ENCODE peak calls at places on chromosomes 13 and 19, in four cellular contexts. O is GM12892, Z is H1, Q is SK-N-SH. J is an unnamed sample.

GRCh38 chr13:53694814-53695533 is 666.4 kb downstream of the OLFM4 start:
- DNase-seq in O (no peak), Z (no peak), Q (no peak), J (no peak)

GRCh38 chr13:80274643-80275042 is 66.3 kb downstream of the SPRY2 start:
- DNase-seq in O (no peak), Z (no peak), Q (no peak), J (no peak)

GRCh38 chr13:29204651-29205050 is 384.5 kb downstream of the MTUS2 start:
- DNase-seq in O (no peak), Z (no peak), Q (no peak), J (no peak)

GRCh38 chr19:49579193-49579592 is 1.2 kb downstream of the NOSIP start:
- DNase-seq in O (no peak), Z (no peak), Q (no peak), J (no peak)

GRCh38 chr13:59766236-59766635 is 397.5 kb downstream of the DIAPH3 start:
- DNase-seq in O (no peak), Z (no peak), Q (no peak), J (no peak)

GRCh38 chr13:73598021-73598712 is 536.0 kb downstream of the KLF12 start:
- DNase-seq in O (no peak), Z (no peak), Q (no peak), J (no peak)

GRCh38 chr13:104875008-104875762 is 1660.3 kb downstream of the EFNB2 start:
- DNase-seq in O (no peak), Z (no peak), Q (no peak), J (no peak)

GRCh38 chr13:90447735-90448103 is 899.8 kb upstream of the MIR17HG start:
- DNase-seq in O (no peak), Z (no peak), Q (no peak), J (no peak)

GRCh38 chr19:35963514-35963913 is 27.3 kb downstream of the LRFN3 start:
- DNase-seq in O (no peak), Z (peak), Q (no peak), J (no peak)

GRCh38 chr13:43268632-43269031 is 245.2 kb downstream of the DNAJC15 start:
- DNase-seq in O (no peak), Z (no peak), Q (no peak), J (no peak)

GRCh38 chr19:44866672-44867071 is 20.6 kb downstream of the NECTIN2 start:
- DNase-seq in O (no peak), Z (no peak), Q (no peak), J (no peak)

GRCh38 chr13:48160879-48161278 is 66.0 kb upstream of the MED4 start:
- DNase-seq in O (no peak), Z (no peak), Q (no peak), J (no peak)

GRCh38 chr19:35736913-35737886 is 5.1 kb downstream of the IGFLR1 start:
- DNase-seq in O (no peak), Z (no peak), Q (no peak), J (peak)

GRCh38 chr19:990746-991145 is 6.6 kb downstream of the WDR18 start:
- DNase-seq in O (no peak), Z (no peak), Q (no peak), J (no peak)

GRCh38 chr19:3335431-3336350 is 30.7 kb upstream of the NFIC start:
- DNase-seq in O (no peak), Z (no peak), Q (no peak), J (no peak)

GRCh38 chr19:3333662-3334061 is 32.7 kb upstream of the NFIC start:
- DNase-seq in O (no peak), Z (no peak), Q (no peak), J (no peak)

GRCh38 chr19:3338541-3339181 is 27.7 kb upstream of the NFIC start:
- DNase-seq in O (peak), Z (no peak), Q (no peak), J (no peak)

GRCh38 chr19:3336351-3336679 is 30.1 kb upstream of the NFIC start:
- DNase-seq in O (no peak), Z (no peak), Q (no peak), J (no peak)

GRCh38 chr19:3336680-3337523 is 29.5 kb upstream of the NFIC start:
- DNase-seq in O (no peak), Z (no peak), Q (peak), J (no peak)
- TF ChIP-seq POLR2AphosphoS5 in O (no peak), Z (no peak), Q (no peak), J (no peak)

GRCh38 chr13:112575680-112576079 is 12.3 kb downstream of the TUBGCP3 start:
- DNase-seq in O (no peak), Z (no peak), Q (peak), J (no peak)
- TF ChIP-seq TAF1 in O (no peak), Z (no peak), Q (no peak), J (no peak)

DNA sequence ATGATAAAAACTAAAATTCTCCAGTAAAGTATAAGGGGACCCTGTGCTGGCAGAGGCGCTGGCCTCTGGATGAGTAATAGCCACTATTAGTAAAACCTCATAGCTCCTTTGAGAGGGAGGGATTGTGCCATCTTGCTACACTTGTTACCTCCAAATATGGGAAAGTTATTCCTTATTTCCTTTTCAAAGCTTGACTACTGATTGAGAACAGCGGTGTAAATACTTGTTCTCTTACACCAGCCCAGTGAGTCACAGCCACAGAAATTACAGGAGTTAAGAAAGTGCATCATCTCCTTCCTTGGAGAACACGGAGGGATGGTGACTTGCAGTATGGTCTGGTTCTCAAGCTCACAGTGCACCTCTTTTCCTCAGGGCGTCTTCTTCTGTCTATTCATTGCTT is 379.0 kb downstream of the EFNB2 start:
- DNase-seq in O (no peak), Z (no peak), Q (no peak), J (no peak)
- TF ChIP-seq POLR2AphosphoS5 in O (no peak), Z (no peak), Q (no peak), J (no peak)

GRCh38 chr19:2711175-2711936 is 8.9 kb upstream of the GNG7 start:
- DNase-seq in O (no peak), Z (no peak), Q (no peak), J (no peak)
- TF ChIP-seq TAF1 in O (no peak), Z (no peak), Q (no peak), J (no peak)

GRCh38 chr19:6060600-6061391 is 49.5 kb downstream of the RFX2 start:
- DNase-seq in O (no peak), Z (no peak), Q (peak), J (no peak)

GRCh38 chr19:6062961-6063575 is 47.2 kb downstream of the RFX2 start:
- DNase-seq in O (no peak), Z (no peak), Q (no peak), J (no peak)

GRCh38 chr19:6063576-6063961 is 46.7 kb downstream of the RFX2 start:
- DNase-seq in O (no peak), Z (no peak), Q (no peak), J (no peak)

GRCh38 chr19:6061420-6062130 is 48.7 kb downstream of the RFX2 start:
- DNase-seq in O (no peak), Z (no peak), Q (no peak), J (no peak)

DNA sequence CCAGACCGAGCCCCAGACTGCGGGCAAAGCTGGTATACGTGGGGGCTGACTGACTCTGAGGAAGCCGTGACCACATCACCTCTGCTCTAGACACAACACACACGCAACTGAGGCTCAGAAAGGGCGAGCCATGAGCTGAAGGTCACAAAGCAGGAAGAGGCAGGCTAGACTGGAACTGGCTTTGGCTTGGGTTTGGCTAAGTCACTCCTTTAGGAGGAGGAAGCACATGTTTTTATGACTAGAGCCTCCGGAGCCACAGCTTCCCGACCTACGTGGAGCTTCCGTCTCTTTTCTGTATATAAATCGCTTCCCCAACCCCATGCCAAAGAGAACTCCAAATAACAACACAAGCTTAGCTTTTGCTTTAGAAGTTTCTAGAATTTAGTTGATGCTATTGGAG is 48.0 kb downstream of the RFX2 start:
- DNase-seq in O (no peak), Z (no peak), Q (no peak), J (no peak)
- TF ChIP-seq POLR2AphosphoS5 in O (no peak), Z (no peak), Q (no peak), J (no peak)